ENCODE peak calls at places on chromosomes 3 and 15, in eight cellular contexts. One of them, this sample, is unnamed.

GRCh38 chr15:27706300-27706699 is 392.8 kb downstream of the OCA2 start:
- DNase-seq in foreskin keratinocyte: no peak
- DNase-seq in fibroblast of lung: no peak
- DNase-seq in astrocyte: no peak
- DNase-seq in hepatocyte: no peak
- DNase-seq in dorsolateral prefrontal cortex: no peak
- DNase-seq in upper lobe of left lung: no peak
- DNase-seq in cardiac muscle cell: no peak
- DNase-seq in this sample: no peak

GRCh38 chr3:128011140-128011539 is 41.1 kb upstream of the SEC61A1 start:
- DNase-seq in dorsolateral prefrontal cortex: peak; percentile 55
- DNase-seq in hepatocyte: peak; percentile 80
- DNase-seq in foreskin keratinocyte: peak; percentile 68
- DNase-seq in cardiac muscle cell: peak; percentile 38
- DNase-seq in fibroblast of lung: peak; percentile 29
- DNase-seq in upper lobe of left lung: peak; percentile 83
- DNase-seq in astrocyte: peak; percentile 12
- DNase-seq in this sample: no peak

GRCh38 chr3:170966495-170966894 is 58.1 kb upstream of the EIF5A2 start:
- DNase-seq in cardiac muscle cell: peak; percentile 21
- DNase-seq in upper lobe of left lung: no peak
- DNase-seq in dorsolateral prefrontal cortex: no peak
- DNase-seq in hepatocyte: no peak
- DNase-seq in foreskin keratinocyte: no peak
- DNase-seq in astrocyte: peak; percentile 20
- DNase-seq in fibroblast of lung: peak; percentile 15
- DNase-seq in this sample: no peak

GRCh38 chr3:10529809-10530208 is 24.4 kb upstream of the ATP2B2 start:
- DNase-seq in hepatocyte: no peak
- DNase-seq in upper lobe of left lung: peak; percentile 10
- DNase-seq in dorsolateral prefrontal cortex: no peak
- DNase-seq in foreskin keratinocyte: no peak
- DNase-seq in fibroblast of lung: no peak
- DNase-seq in cardiac muscle cell: no peak
- DNase-seq in astrocyte: no peak
- DNase-seq in this sample: no peak

GRCh38 chr3:41673643-41674042 is 288.3 kb downstream of the ULK4 start:
- DNase-seq in upper lobe of left lung: no peak
- DNase-seq in cardiac muscle cell: no peak
- DNase-seq in astrocyte: peak; percentile 53
- DNase-seq in dorsolateral prefrontal cortex: no peak
- DNase-seq in foreskin keratinocyte: no peak
- DNase-seq in fibroblast of lung: peak; percentile 63
- DNase-seq in hepatocyte: no peak
- DNase-seq in this sample: no peak

GRCh38 chr3:17730318-17730967 is 12.0 kb downstream of the TBC1D5 start:
- DNase-seq in cardiac muscle cell: peak; percentile 78
- DNase-seq in astrocyte: peak; percentile 67
- DNase-seq in fibroblast of lung: peak; percentile 77
- DNase-seq in hepatocyte: peak; percentile 16
- DNase-seq in dorsolateral prefrontal cortex: no peak
- DNase-seq in upper lobe of left lung: peak; percentile 56
- DNase-seq in foreskin keratinocyte: no peak
- DNase-seq in this sample: no peak

GRCh38 chr3:25662921-25663320 is 1.8 kb downstream of the TOP2B start:
- DNase-seq in upper lobe of left lung: no peak
- DNase-seq in dorsolateral prefrontal cortex: no peak
- DNase-seq in fibroblast of lung: no peak
- DNase-seq in astrocyte: no peak
- DNase-seq in hepatocyte: no peak
- DNase-seq in foreskin keratinocyte: no peak
- DNase-seq in cardiac muscle cell: peak; percentile 17
- DNase-seq in this sample: no peak

GRCh38 chr15:87200149-87200548 is 1056.4 kb downstream of the NTRK3 start:
- DNase-seq in cardiac muscle cell: no peak
- DNase-seq in upper lobe of left lung: no peak
- DNase-seq in hepatocyte: no peak
- DNase-seq in astrocyte: no peak
- DNase-seq in fibroblast of lung: no peak
- DNase-seq in dorsolateral prefrontal cortex: no peak
- DNase-seq in foreskin keratinocyte: no peak
- DNase-seq in this sample: no peak

GRCh38 chr15:62105266-62105665 is 38.5 kb downstream of the C2CD4A start:
- DNase-seq in cardiac muscle cell: no peak
- DNase-seq in upper lobe of left lung: no peak
- DNase-seq in astrocyte: no peak
- DNase-seq in hepatocyte: no peak
- DNase-seq in dorsolateral prefrontal cortex: no peak
- DNase-seq in foreskin keratinocyte: no peak
- DNase-seq in fibroblast of lung: no peak
- DNase-seq in this sample: no peak

GRCh38 chr3:52444860-52445793 is at the start of gene SEMA3G:
- DNase-seq in astrocyte: no peak
- DNase-seq in hepatocyte: peak; percentile 86
- DNase-seq in dorsolateral prefrontal cortex: no peak
- DNase-seq in fibroblast of lung: peak; percentile 49
- DNase-seq in upper lobe of left lung: peak; percentile 90
- DNase-seq in cardiac muscle cell: peak; percentile 60
- DNase-seq in foreskin keratinocyte: no peak
- DNase-seq in this sample: peak; percentile 74

GRCh38 chr3:136293279-136293678 is 43.1 kb downstream of the PCCB start:
- DNase-seq in hepatocyte: no peak
- DNase-seq in dorsolateral prefrontal cortex: no peak
- DNase-seq in cardiac muscle cell: no peak
- DNase-seq in upper lobe of left lung: no peak
- DNase-seq in foreskin keratinocyte: no peak
- DNase-seq in fibroblast of lung: no peak
- DNase-seq in astrocyte: no peak
- DNase-seq in this sample: no peak

GRCh38 chr3:136291302-136291701 is 41.2 kb downstream of the PCCB start:
- DNase-seq in hepatocyte: no peak
- DNase-seq in dorsolateral prefrontal cortex: no peak
- DNase-seq in cardiac muscle cell: no peak
- DNase-seq in fibroblast of lung: no peak
- DNase-seq in upper lobe of left lung: no peak
- DNase-seq in astrocyte: no peak
- DNase-seq in foreskin keratinocyte: no peak
- DNase-seq in this sample: no peak

GRCh38 chr3:136297826-136298225 is 47.7 kb downstream of the PCCB start:
- DNase-seq in fibroblast of lung: no peak
- DNase-seq in astrocyte: no peak
- DNase-seq in foreskin keratinocyte: peak; percentile 7
- DNase-seq in upper lobe of left lung: no peak
- DNase-seq in cardiac muscle cell: no peak
- DNase-seq in dorsolateral prefrontal cortex: no peak
- DNase-seq in hepatocyte: no peak
- DNase-seq in this sample: no peak

GRCh38 chr3:136292500-136292899 is 42.4 kb downstream of the PCCB start:
- DNase-seq in fibroblast of lung: no peak
- DNase-seq in foreskin keratinocyte: no peak
- DNase-seq in hepatocyte: no peak
- DNase-seq in dorsolateral prefrontal cortex: no peak
- DNase-seq in upper lobe of left lung: no peak
- DNase-seq in astrocyte: no peak
- DNase-seq in cardiac muscle cell: no peak
- DNase-seq in this sample: no peak

DNA sequence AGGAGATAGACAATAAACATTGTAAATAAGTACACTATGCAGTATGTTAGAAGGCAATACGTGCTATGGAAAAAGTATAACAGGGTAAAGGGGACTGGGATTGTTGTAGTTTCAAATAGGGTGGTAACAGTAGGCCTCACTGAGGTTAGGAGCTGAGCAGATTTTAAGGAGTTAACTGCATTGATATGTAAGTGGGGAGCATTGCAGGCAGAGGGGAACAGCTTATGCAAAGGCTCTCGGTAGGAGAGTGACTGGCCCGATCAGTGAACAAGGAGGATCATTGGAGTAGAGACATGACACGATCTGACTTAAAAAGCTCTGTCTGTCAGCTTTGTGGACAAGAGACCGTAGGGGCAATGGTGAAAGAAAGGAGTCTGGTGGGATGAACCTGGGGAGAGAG is 46.8 kb downstream of the PCCB start:
- DNase-seq in fibroblast of lung: no peak
- DNase-seq in foreskin keratinocyte: no peak
- DNase-seq in astrocyte: no peak
- DNase-seq in hepatocyte: no peak
- DNase-seq in cardiac muscle cell: no peak
- DNase-seq in upper lobe of left lung: no peak
- DNase-seq in dorsolateral prefrontal cortex: no peak
- DNase-seq in this sample: no peak
- TF ChIP-seq CTCF in fibroblast of lung: no peak
- TF ChIP-seq CTCF in foreskin keratinocyte: no peak
- TF ChIP-seq CTCF in astrocyte: no peak
- TF ChIP-seq CTCF in hepatocyte: no peak
- TF ChIP-seq CTCF in cardiac muscle cell: no peak
- TF ChIP-seq CTCF in upper lobe of left lung: no peak
- TF ChIP-seq CTCF in dorsolateral prefrontal cortex: no peak
- TF ChIP-seq CTCF in this sample: no peak

GRCh38 chr3:72657666-72658065 is 190.6 kb downstream of the SHQ1 start:
- DNase-seq in fibroblast of lung: no peak
- DNase-seq in dorsolateral prefrontal cortex: no peak
- DNase-seq in cardiac muscle cell: no peak
- DNase-seq in hepatocyte: no peak
- DNase-seq in upper lobe of left lung: peak; percentile 49
- DNase-seq in foreskin keratinocyte: peak; percentile 53
- DNase-seq in astrocyte: no peak
- DNase-seq in this sample: peak; percentile 48

GRCh38 chr3:72655151-72655551 is 193.1 kb downstream of the SHQ1 start:
- DNase-seq in foreskin keratinocyte: no peak
- DNase-seq in hepatocyte: no peak
- DNase-seq in fibroblast of lung: peak; percentile 58
- DNase-seq in upper lobe of left lung: no peak
- DNase-seq in cardiac muscle cell: peak; percentile 40
- DNase-seq in astrocyte: peak; percentile 50
- DNase-seq in dorsolateral prefrontal cortex: peak; percentile 57
- DNase-seq in this sample: no peak

GRCh38 chr3:72655758-72656157 is 192.5 kb downstream of the SHQ1 start:
- DNase-seq in foreskin keratinocyte: no peak
- DNase-seq in fibroblast of lung: no peak
- DNase-seq in hepatocyte: no peak
- DNase-seq in astrocyte: no peak
- DNase-seq in cardiac muscle cell: no peak
- DNase-seq in dorsolateral prefrontal cortex: no peak
- DNase-seq in upper lobe of left lung: no peak
- DNase-seq in this sample: no peak

GRCh38 chr3:72651498-72651897 is 196.7 kb downstream of the SHQ1 start:
- DNase-seq in foreskin keratinocyte: no peak
- DNase-seq in cardiac muscle cell: no peak
- DNase-seq in fibroblast of lung: no peak
- DNase-seq in dorsolateral prefrontal cortex: no peak
- DNase-seq in upper lobe of left lung: no peak
- DNase-seq in astrocyte: no peak
- DNase-seq in hepatocyte: no peak
- DNase-seq in this sample: no peak

GRCh38 chr3:72652395-72652794 is 195.8 kb downstream of the SHQ1 start:
- DNase-seq in dorsolateral prefrontal cortex: no peak
- DNase-seq in astrocyte: no peak
- DNase-seq in upper lobe of left lung: no peak
- DNase-seq in foreskin keratinocyte: peak; percentile 19
- DNase-seq in fibroblast of lung: no peak
- DNase-seq in hepatocyte: no peak
- DNase-seq in cardiac muscle cell: no peak
- DNase-seq in this sample: no peak
- H3K27me3 ChIP-seq in dorsolateral prefrontal cortex: no peaks in the 10 kb centered on the region
- H3K27me3 ChIP-seq in astrocyte: peaks cover 12% of the 10 kb centered on the region
- H3K27me3 ChIP-seq in upper lobe of left lung: no peaks in the 10 kb centered on the region
- H3K27me3 ChIP-seq in foreskin keratinocyte: peaks cover 10% of the 10 kb centered on the region
- H3K27me3 ChIP-seq in fibroblast of lung: peaks cover 14% of the 10 kb centered on the region
- H3K27me3 ChIP-seq in hepatocyte: no peaks in the 10 kb centered on the region
- H3K27me3 ChIP-seq in cardiac muscle cell: peaks cover 6% of the 10 kb centered on the region
- H3K27me3 ChIP-seq in this sample: peaks cover 7% of the 10 kb centered on the region

DNA sequence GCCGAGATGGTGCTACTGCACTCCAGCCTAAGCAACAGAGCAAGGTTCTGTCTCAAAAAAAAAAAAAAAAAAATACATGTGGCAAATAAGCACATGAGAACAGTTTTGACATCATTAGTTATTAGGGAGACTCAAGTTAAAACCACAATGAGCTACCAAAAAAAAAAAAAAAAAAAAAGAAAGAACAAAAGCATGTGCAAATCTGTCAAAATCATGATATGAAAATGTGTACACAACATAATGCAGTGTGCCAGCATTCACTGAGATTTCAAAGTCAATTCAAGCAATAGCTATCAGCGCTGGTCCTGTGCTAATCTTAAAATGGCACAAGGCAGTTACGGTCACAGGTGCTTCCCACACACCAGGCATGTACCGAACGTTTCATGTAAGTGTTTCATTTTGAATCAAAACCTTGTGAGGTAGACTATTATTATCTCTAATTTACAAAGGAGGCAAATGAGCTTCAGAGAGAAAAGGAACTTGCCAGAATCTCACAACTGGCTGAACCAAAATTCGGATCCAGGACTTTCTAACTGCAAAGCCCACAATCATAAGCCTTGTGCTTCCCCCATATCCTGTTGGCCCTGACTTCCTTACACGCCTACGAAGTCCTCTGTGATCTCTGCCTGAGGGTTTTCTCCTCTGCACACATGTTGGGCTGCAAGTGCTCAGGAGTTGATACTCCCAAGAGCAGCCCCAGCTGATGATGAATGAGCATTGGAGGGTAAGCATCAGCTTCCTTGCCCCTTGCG is 200.1 kb upstream of the PROK2 start:
- DNase-seq in fibroblast of lung: no peak
- DNase-seq in upper lobe of left lung: no peak
- DNase-seq in dorsolateral prefrontal cortex: no peak
- DNase-seq in foreskin keratinocyte: no peak
- DNase-seq in cardiac muscle cell: no peak
- DNase-seq in astrocyte: no peak
- DNase-seq in hepatocyte: no peak
- DNase-seq in this sample: no peak
- H3K27ac ChIP-seq in fibroblast of lung: no peak overlapping the region
- H3K27ac ChIP-seq in upper lobe of left lung: no peak overlapping the region
- H3K27ac ChIP-seq in dorsolateral prefrontal cortex: no peak overlapping the region
- H3K27ac ChIP-seq in foreskin keratinocyte: no peak overlapping the region
- H3K27ac ChIP-seq in cardiac muscle cell: no peak overlapping the region
- H3K27ac ChIP-seq in astrocyte: no peak overlapping the region
- H3K27ac ChIP-seq in hepatocyte: no peak overlapping the region
- H3K27ac ChIP-seq in this sample: no peak overlapping the region

GRCh38 chr15:43509923-43510229 is 7.5 kb upstream of the MAP1A start:
- DNase-seq in astrocyte: no peak
- DNase-seq in fibroblast of lung: peak; percentile 14
- DNase-seq in cardiac muscle cell: peak; percentile 55
- DNase-seq in upper lobe of left lung: no peak
- DNase-seq in dorsolateral prefrontal cortex: no peak
- DNase-seq in hepatocyte: peak; percentile 39
- DNase-seq in foreskin keratinocyte: no peak
- DNase-seq in this sample: no peak

GRCh38 chr15:43508421-43508820 is 9.0 kb upstream of the MAP1A start:
- DNase-seq in astrocyte: no peak
- DNase-seq in hepatocyte: no peak
- DNase-seq in foreskin keratinocyte: no peak
- DNase-seq in dorsolateral prefrontal cortex: no peak
- DNase-seq in fibroblast of lung: no peak
- DNase-seq in upper lobe of left lung: no peak
- DNase-seq in cardiac muscle cell: no peak
- DNase-seq in this sample: no peak

GRCh38 chr15:43509002-43509922 is 8.1 kb upstream of the MAP1A start:
- DNase-seq in hepatocyte: no peak
- DNase-seq in upper lobe of left lung: no peak
- DNase-seq in astrocyte: no peak
- DNase-seq in cardiac muscle cell: peak; percentile 44
- DNase-seq in fibroblast of lung: peak; percentile 24
- DNase-seq in dorsolateral prefrontal cortex: no peak
- DNase-seq in foreskin keratinocyte: no peak
- DNase-seq in this sample: no peak

GRCh38 chr15:43511012-43511885 is 6.2 kb upstream of the MAP1A start:
- DNase-seq in fibroblast of lung: no peak
- DNase-seq in upper lobe of left lung: no peak
- DNase-seq in cardiac muscle cell: no peak
- DNase-seq in dorsolateral prefrontal cortex: no peak
- DNase-seq in hepatocyte: peak; percentile 49
- DNase-seq in foreskin keratinocyte: no peak
- DNase-seq in astrocyte: no peak
- DNase-seq in this sample: no peak

GRCh38 chr15:43510230-43511011 is 7.0 kb upstream of the MAP1A start:
- DNase-seq in fibroblast of lung: peak; percentile 99
- DNase-seq in cardiac muscle cell: peak; percentile 99
- DNase-seq in hepatocyte: peak; percentile 100
- DNase-seq in foreskin keratinocyte: peak; percentile 92
- DNase-seq in dorsolateral prefrontal cortex: peak; percentile 99
- DNase-seq in astrocyte: peak; percentile 96
- DNase-seq in upper lobe of left lung: peak; percentile 100
- DNase-seq in this sample: peak; percentile 95
- TF ChIP-seq CTCF in fibroblast of lung: peak; percentile 53
- TF ChIP-seq CTCF in cardiac muscle cell: peak; percentile 38
- TF ChIP-seq CTCF in hepatocyte: peak; percentile 27
- TF ChIP-seq CTCF in foreskin keratinocyte: no peak
- TF ChIP-seq CTCF in dorsolateral prefrontal cortex: peak; percentile 39
- TF ChIP-seq CTCF in astrocyte: no peak
- TF ChIP-seq CTCF in upper lobe of left lung: no peak
- TF ChIP-seq CTCF in this sample: no peak

This sample was measured in CD4-positive, alpha-beta T cell.